ENCODE peak calls at places on chromosomes 13 and 19, in eight cellular contexts. One of them, this sample, is unnamed.
A peak's percentile ranks its signal among the peaks of the same experiment; 100 is the strongest.

GRCh38 chr13:27868639-27869435 is 51.0 kb upstream of the PDX1 start:
- DNase-seq in fibroblast of the aortic adventitia: peak; percentile 32
- DNase-seq in stimulated activated CD8-positive, alpha-beta memory T cell treated with anti-CD3 and anti-CD28 coated beads, Interleukin-15, amount 100 ng/mL, for 24 hours: no peak
- DNase-seq in stimulated activated effector memory CD8-positive, alpha-beta T cell treated with anti-CD3 and anti-CD28 coated beads, Interleukin-12 subunit alpha, Interleukin-12 subunit beta, amount 100 ng/mL, for 72 hours: no peak
- DNase-seq in activated CD4-positive, CD25-positive, alpha-beta regulatory T cell treated with anti-CD3 and anti-CD28 coated beads, Interleukin-2, amount 50 U/mL, for 16 hours: no peak
- DNase-seq in cardiac septum: no peak
- DNase-seq in aorta: no peak
- DNase-seq in progenitor cell of endocrine pancreas: no peak
- DNase-seq in this sample: no peak

GRCh38 chr13:102799544-102800144 is 725 bp downstream of the BIVM start:
- DNase-seq in fibroblast of the aortic adventitia: peak; percentile 30
- DNase-seq in stimulated activated CD8-positive, alpha-beta memory T cell treated with anti-CD3 and anti-CD28 coated beads, Interleukin-15, amount 100 ng/mL, for 24 hours: no peak
- DNase-seq in stimulated activated effector memory CD8-positive, alpha-beta T cell treated with anti-CD3 and anti-CD28 coated beads, Interleukin-12 subunit alpha, Interleukin-12 subunit beta, amount 100 ng/mL, for 72 hours: no peak
- DNase-seq in activated CD4-positive, CD25-positive, alpha-beta regulatory T cell treated with anti-CD3 and anti-CD28 coated beads, Interleukin-2, amount 50 U/mL, for 16 hours: no peak
- DNase-seq in cardiac septum: no peak
- DNase-seq in aorta: peak; percentile 60
- DNase-seq in progenitor cell of endocrine pancreas: peak; percentile 26
- DNase-seq in this sample: peak; percentile 28

GRCh38 chr13:97810152-97810551 is 143.3 kb upstream of the IPO5 start:
- DNase-seq in fibroblast of the aortic adventitia: peak; percentile 34
- DNase-seq in stimulated activated CD8-positive, alpha-beta memory T cell treated with anti-CD3 and anti-CD28 coated beads, Interleukin-15, amount 100 ng/mL, for 24 hours: no peak
- DNase-seq in stimulated activated effector memory CD8-positive, alpha-beta T cell treated with anti-CD3 and anti-CD28 coated beads, Interleukin-12 subunit alpha, Interleukin-12 subunit beta, amount 100 ng/mL, for 72 hours: no peak
- DNase-seq in activated CD4-positive, CD25-positive, alpha-beta regulatory T cell treated with anti-CD3 and anti-CD28 coated beads, Interleukin-2, amount 50 U/mL, for 16 hours: no peak
- DNase-seq in cardiac septum: no peak
- DNase-seq in aorta: no peak
- DNase-seq in progenitor cell of endocrine pancreas: no peak
- DNase-seq in this sample: no peak

GRCh38 chr13:101624981-101625380 is 172.5 kb downstream of the ITGBL1 start:
- DNase-seq in fibroblast of the aortic adventitia: no peak
- DNase-seq in stimulated activated CD8-positive, alpha-beta memory T cell treated with anti-CD3 and anti-CD28 coated beads, Interleukin-15, amount 100 ng/mL, for 24 hours: no peak
- DNase-seq in stimulated activated effector memory CD8-positive, alpha-beta T cell treated with anti-CD3 and anti-CD28 coated beads, Interleukin-12 subunit alpha, Interleukin-12 subunit beta, amount 100 ng/mL, for 72 hours: no peak
- DNase-seq in activated CD4-positive, CD25-positive, alpha-beta regulatory T cell treated with anti-CD3 and anti-CD28 coated beads, Interleukin-2, amount 50 U/mL, for 16 hours: no peak
- DNase-seq in cardiac septum: no peak
- DNase-seq in aorta: no peak
- DNase-seq in progenitor cell of endocrine pancreas: no peak
- DNase-seq in this sample: no peak

GRCh38 chr19:5677156-5677555 is 3.2 kb downstream of the MICOS13 start:
- DNase-seq in fibroblast of the aortic adventitia: no peak
- DNase-seq in stimulated activated CD8-positive, alpha-beta memory T cell treated with anti-CD3 and anti-CD28 coated beads, Interleukin-15, amount 100 ng/mL, for 24 hours: no peak
- DNase-seq in stimulated activated effector memory CD8-positive, alpha-beta T cell treated with anti-CD3 and anti-CD28 coated beads, Interleukin-12 subunit alpha, Interleukin-12 subunit beta, amount 100 ng/mL, for 72 hours: no peak
- DNase-seq in activated CD4-positive, CD25-positive, alpha-beta regulatory T cell treated with anti-CD3 and anti-CD28 coated beads, Interleukin-2, amount 50 U/mL, for 16 hours: no peak
- DNase-seq in cardiac septum: no peak
- DNase-seq in aorta: no peak
- DNase-seq in progenitor cell of endocrine pancreas: no peak
- DNase-seq in this sample: no peak

GRCh38 chr13:73090116-73090811 is 31.5 kb downstream of the KLF5 start:
- DNase-seq in fibroblast of the aortic adventitia: peak; percentile 69
- DNase-seq in stimulated activated CD8-positive, alpha-beta memory T cell treated with anti-CD3 and anti-CD28 coated beads, Interleukin-15, amount 100 ng/mL, for 24 hours: no peak
- DNase-seq in stimulated activated effector memory CD8-positive, alpha-beta T cell treated with anti-CD3 and anti-CD28 coated beads, Interleukin-12 subunit alpha, Interleukin-12 subunit beta, amount 100 ng/mL, for 72 hours: no peak
- DNase-seq in activated CD4-positive, CD25-positive, alpha-beta regulatory T cell treated with anti-CD3 and anti-CD28 coated beads, Interleukin-2, amount 50 U/mL, for 16 hours: no peak
- DNase-seq in cardiac septum: no peak
- DNase-seq in aorta: no peak
- DNase-seq in progenitor cell of endocrine pancreas: no peak
- DNase-seq in this sample: peak; percentile 93

GRCh38 chr13:110397445-110397844 is 90.4 kb downstream of the COL4A2 start:
- DNase-seq in fibroblast of the aortic adventitia: peak; percentile 94
- DNase-seq in stimulated activated CD8-positive, alpha-beta memory T cell treated with anti-CD3 and anti-CD28 coated beads, Interleukin-15, amount 100 ng/mL, for 24 hours: no peak
- DNase-seq in stimulated activated effector memory CD8-positive, alpha-beta T cell treated with anti-CD3 and anti-CD28 coated beads, Interleukin-12 subunit alpha, Interleukin-12 subunit beta, amount 100 ng/mL, for 72 hours: no peak
- DNase-seq in activated CD4-positive, CD25-positive, alpha-beta regulatory T cell treated with anti-CD3 and anti-CD28 coated beads, Interleukin-2, amount 50 U/mL, for 16 hours: no peak
- DNase-seq in cardiac septum: no peak
- DNase-seq in aorta: peak; percentile 45
- DNase-seq in progenitor cell of endocrine pancreas: no peak
- DNase-seq in this sample: peak; percentile 91

GRCh38 chr19:13835791-13836723 is 40.8 kb downstream of the ZSWIM4 start:
- DNase-seq in fibroblast of the aortic adventitia: no peak
- DNase-seq in stimulated activated CD8-positive, alpha-beta memory T cell treated with anti-CD3 and anti-CD28 coated beads, Interleukin-15, amount 100 ng/mL, for 24 hours: no peak
- DNase-seq in stimulated activated effector memory CD8-positive, alpha-beta T cell treated with anti-CD3 and anti-CD28 coated beads, Interleukin-12 subunit alpha, Interleukin-12 subunit beta, amount 100 ng/mL, for 72 hours: peak; percentile 58
- DNase-seq in activated CD4-positive, CD25-positive, alpha-beta regulatory T cell treated with anti-CD3 and anti-CD28 coated beads, Interleukin-2, amount 50 U/mL, for 16 hours: no peak
- DNase-seq in cardiac septum: peak; percentile 93
- DNase-seq in aorta: peak; percentile 86
- DNase-seq in progenitor cell of endocrine pancreas: no peak
- DNase-seq in this sample: no peak

GRCh38 chr13:37023871-37024270 is 23.3 kb downstream of the EXOSC8 start:
- DNase-seq in fibroblast of the aortic adventitia: peak; percentile 11
- DNase-seq in stimulated activated CD8-positive, alpha-beta memory T cell treated with anti-CD3 and anti-CD28 coated beads, Interleukin-15, amount 100 ng/mL, for 24 hours: no peak
- DNase-seq in stimulated activated effector memory CD8-positive, alpha-beta T cell treated with anti-CD3 and anti-CD28 coated beads, Interleukin-12 subunit alpha, Interleukin-12 subunit beta, amount 100 ng/mL, for 72 hours: no peak
- DNase-seq in activated CD4-positive, CD25-positive, alpha-beta regulatory T cell treated with anti-CD3 and anti-CD28 coated beads, Interleukin-2, amount 50 U/mL, for 16 hours: no peak
- DNase-seq in cardiac septum: no peak
- DNase-seq in aorta: no peak
- DNase-seq in progenitor cell of endocrine pancreas: no peak
- DNase-seq in this sample: peak; percentile 36

GRCh38 chr19:719081-719512 is 10.4 kb downstream of the PALM start:
- DNase-seq in fibroblast of the aortic adventitia: peak; percentile 80
- DNase-seq in stimulated activated CD8-positive, alpha-beta memory T cell treated with anti-CD3 and anti-CD28 coated beads, Interleukin-15, amount 100 ng/mL, for 24 hours: no peak
- DNase-seq in stimulated activated effector memory CD8-positive, alpha-beta T cell treated with anti-CD3 and anti-CD28 coated beads, Interleukin-12 subunit alpha, Interleukin-12 subunit beta, amount 100 ng/mL, for 72 hours: no peak
- DNase-seq in activated CD4-positive, CD25-positive, alpha-beta regulatory T cell treated with anti-CD3 and anti-CD28 coated beads, Interleukin-2, amount 50 U/mL, for 16 hours: no peak
- DNase-seq in cardiac septum: no peak
- DNase-seq in aorta: peak; percentile 78
- DNase-seq in progenitor cell of endocrine pancreas: no peak
- DNase-seq in this sample: no peak

GRCh38 chr13:34555988-34556387 is 386.1 kb upstream of the NBEA start:
- DNase-seq in fibroblast of the aortic adventitia: no peak
- DNase-seq in stimulated activated CD8-positive, alpha-beta memory T cell treated with anti-CD3 and anti-CD28 coated beads, Interleukin-15, amount 100 ng/mL, for 24 hours: no peak
- DNase-seq in stimulated activated effector memory CD8-positive, alpha-beta T cell treated with anti-CD3 and anti-CD28 coated beads, Interleukin-12 subunit alpha, Interleukin-12 subunit beta, amount 100 ng/mL, for 72 hours: no peak
- DNase-seq in activated CD4-positive, CD25-positive, alpha-beta regulatory T cell treated with anti-CD3 and anti-CD28 coated beads, Interleukin-2, amount 50 U/mL, for 16 hours: no peak
- DNase-seq in cardiac septum: no peak
- DNase-seq in aorta: no peak
- DNase-seq in progenitor cell of endocrine pancreas: no peak
- DNase-seq in this sample: peak; percentile 20

GRCh38 chr19:12664406-12665280 is 1.9 kb downstream of the MAN2B1 start:
- DNase-seq in fibroblast of the aortic adventitia: no peak
- DNase-seq in stimulated activated CD8-positive, alpha-beta memory T cell treated with anti-CD3 and anti-CD28 coated beads, Interleukin-15, amount 100 ng/mL, for 24 hours: no peak
- DNase-seq in stimulated activated effector memory CD8-positive, alpha-beta T cell treated with anti-CD3 and anti-CD28 coated beads, Interleukin-12 subunit alpha, Interleukin-12 subunit beta, amount 100 ng/mL, for 72 hours: no peak
- DNase-seq in activated CD4-positive, CD25-positive, alpha-beta regulatory T cell treated with anti-CD3 and anti-CD28 coated beads, Interleukin-2, amount 50 U/mL, for 16 hours: no peak
- DNase-seq in cardiac septum: no peak
- DNase-seq in aorta: no peak
- DNase-seq in progenitor cell of endocrine pancreas: no peak
- DNase-seq in this sample: no peak

GRCh38 chr19:7242601-7243258 is 51.5 kb downstream of the INSR start:
- DNase-seq in fibroblast of the aortic adventitia: peak; percentile 92
- DNase-seq in stimulated activated CD8-positive, alpha-beta memory T cell treated with anti-CD3 and anti-CD28 coated beads, Interleukin-15, amount 100 ng/mL, for 24 hours: no peak
- DNase-seq in stimulated activated effector memory CD8-positive, alpha-beta T cell treated with anti-CD3 and anti-CD28 coated beads, Interleukin-12 subunit alpha, Interleukin-12 subunit beta, amount 100 ng/mL, for 72 hours: no peak
- DNase-seq in activated CD4-positive, CD25-positive, alpha-beta regulatory T cell treated with anti-CD3 and anti-CD28 coated beads, Interleukin-2, amount 50 U/mL, for 16 hours: no peak
- DNase-seq in cardiac septum: no peak
- DNase-seq in aorta: no peak
- DNase-seq in progenitor cell of endocrine pancreas: no peak
- DNase-seq in this sample: peak; percentile 72

GRCh38 chr19:964761-965694 is 19.1 kb upstream of the WDR18 start:
- DNase-seq in fibroblast of the aortic adventitia: no peak
- DNase-seq in stimulated activated CD8-positive, alpha-beta memory T cell treated with anti-CD3 and anti-CD28 coated beads, Interleukin-15, amount 100 ng/mL, for 24 hours: no peak
- DNase-seq in stimulated activated effector memory CD8-positive, alpha-beta T cell treated with anti-CD3 and anti-CD28 coated beads, Interleukin-12 subunit alpha, Interleukin-12 subunit beta, amount 100 ng/mL, for 72 hours: no peak
- DNase-seq in activated CD4-positive, CD25-positive, alpha-beta regulatory T cell treated with anti-CD3 and anti-CD28 coated beads, Interleukin-2, amount 50 U/mL, for 16 hours: no peak
- DNase-seq in cardiac septum: no peak
- DNase-seq in aorta: no peak
- DNase-seq in progenitor cell of endocrine pancreas: no peak
- DNase-seq in this sample: peak; percentile 15

GRCh38 chr19:23474172-23474571 is 78.9 kb upstream of the ZNF91 start:
- DNase-seq in fibroblast of the aortic adventitia: no peak
- DNase-seq in stimulated activated CD8-positive, alpha-beta memory T cell treated with anti-CD3 and anti-CD28 coated beads, Interleukin-15, amount 100 ng/mL, for 24 hours: no peak
- DNase-seq in stimulated activated effector memory CD8-positive, alpha-beta T cell treated with anti-CD3 and anti-CD28 coated beads, Interleukin-12 subunit alpha, Interleukin-12 subunit beta, amount 100 ng/mL, for 72 hours: no peak
- DNase-seq in activated CD4-positive, CD25-positive, alpha-beta regulatory T cell treated with anti-CD3 and anti-CD28 coated beads, Interleukin-2, amount 50 U/mL, for 16 hours: no peak
- DNase-seq in cardiac septum: no peak
- DNase-seq in aorta: no peak
- DNase-seq in progenitor cell of endocrine pancreas: no peak
- DNase-seq in this sample: no peak

GRCh38 chr13:44605275-44605674 is 29.1 kb upstream of the TSC22D1 start:
- DNase-seq in fibroblast of the aortic adventitia: peak; percentile 47
- DNase-seq in stimulated activated CD8-positive, alpha-beta memory T cell treated with anti-CD3 and anti-CD28 coated beads, Interleukin-15, amount 100 ng/mL, for 24 hours: no peak
- DNase-seq in stimulated activated effector memory CD8-positive, alpha-beta T cell treated with anti-CD3 and anti-CD28 coated beads, Interleukin-12 subunit alpha, Interleukin-12 subunit beta, amount 100 ng/mL, for 72 hours: no peak
- DNase-seq in activated CD4-positive, CD25-positive, alpha-beta regulatory T cell treated with anti-CD3 and anti-CD28 coated beads, Interleukin-2, amount 50 U/mL, for 16 hours: no peak
- DNase-seq in cardiac septum: no peak
- DNase-seq in aorta: no peak
- DNase-seq in progenitor cell of endocrine pancreas: no peak
- DNase-seq in this sample: no peak

GRCh38 chr19:4380254-4380727 is 20.1 kb downstream of the SH3GL1 start:
- DNase-seq in fibroblast of the aortic adventitia: no peak
- DNase-seq in stimulated activated CD8-positive, alpha-beta memory T cell treated with anti-CD3 and anti-CD28 coated beads, Interleukin-15, amount 100 ng/mL, for 24 hours: no peak
- DNase-seq in stimulated activated effector memory CD8-positive, alpha-beta T cell treated with anti-CD3 and anti-CD28 coated beads, Interleukin-12 subunit alpha, Interleukin-12 subunit beta, amount 100 ng/mL, for 72 hours: no peak
- DNase-seq in activated CD4-positive, CD25-positive, alpha-beta regulatory T cell treated with anti-CD3 and anti-CD28 coated beads, Interleukin-2, amount 50 U/mL, for 16 hours: peak; percentile 21
- DNase-seq in cardiac septum: peak; percentile 87
- DNase-seq in aorta: no peak
- DNase-seq in progenitor cell of endocrine pancreas: no peak
- DNase-seq in this sample: no peak

GRCh38 chr13:77898097-77898496 is 20.5 kb downstream of the EDNRB start:
- DNase-seq in fibroblast of the aortic adventitia: peak; percentile 60
- DNase-seq in stimulated activated CD8-positive, alpha-beta memory T cell treated with anti-CD3 and anti-CD28 coated beads, Interleukin-15, amount 100 ng/mL, for 24 hours: no peak
- DNase-seq in stimulated activated effector memory CD8-positive, alpha-beta T cell treated with anti-CD3 and anti-CD28 coated beads, Interleukin-12 subunit alpha, Interleukin-12 subunit beta, amount 100 ng/mL, for 72 hours: no peak
- DNase-seq in activated CD4-positive, CD25-positive, alpha-beta regulatory T cell treated with anti-CD3 and anti-CD28 coated beads, Interleukin-2, amount 50 U/mL, for 16 hours: no peak
- DNase-seq in cardiac septum: no peak
- DNase-seq in aorta: no peak
- DNase-seq in progenitor cell of endocrine pancreas: no peak
- DNase-seq in this sample: no peak

GRCh38 chr19:34364830-34365462 is at the start of gene GPI:
- DNase-seq in fibroblast of the aortic adventitia: peak; percentile 22
- DNase-seq in stimulated activated CD8-positive, alpha-beta memory T cell treated with anti-CD3 and anti-CD28 coated beads, Interleukin-15, amount 100 ng/mL, for 24 hours: peak; percentile 57
- DNase-seq in stimulated activated effector memory CD8-positive, alpha-beta T cell treated with anti-CD3 and anti-CD28 coated beads, Interleukin-12 subunit alpha, Interleukin-12 subunit beta, amount 100 ng/mL, for 72 hours: peak; percentile 86
- DNase-seq in activated CD4-positive, CD25-positive, alpha-beta regulatory T cell treated with anti-CD3 and anti-CD28 coated beads, Interleukin-2, amount 50 U/mL, for 16 hours: peak; percentile 48
- DNase-seq in cardiac septum: peak; percentile 88
- DNase-seq in aorta: peak; percentile 76
- DNase-seq in progenitor cell of endocrine pancreas: peak; percentile 37
- DNase-seq in this sample: no peak

GRCh38 chr19:23817519-23817918 is 58.8 kb upstream of the ZNF681 start:
- DNase-seq in fibroblast of the aortic adventitia: no peak
- DNase-seq in stimulated activated CD8-positive, alpha-beta memory T cell treated with anti-CD3 and anti-CD28 coated beads, Interleukin-15, amount 100 ng/mL, for 24 hours: no peak
- DNase-seq in stimulated activated effector memory CD8-positive, alpha-beta T cell treated with anti-CD3 and anti-CD28 coated beads, Interleukin-12 subunit alpha, Interleukin-12 subunit beta, amount 100 ng/mL, for 72 hours: peak; percentile 54
- DNase-seq in activated CD4-positive, CD25-positive, alpha-beta regulatory T cell treated with anti-CD3 and anti-CD28 coated beads, Interleukin-2, amount 50 U/mL, for 16 hours: no peak
- DNase-seq in cardiac septum: no peak
- DNase-seq in aorta: no peak
- DNase-seq in progenitor cell of endocrine pancreas: no peak
- DNase-seq in this sample: peak; percentile 8

GRCh38 chr13:66835040-66835628 is 395.0 kb downstream of the PCDH9 start:
- DNase-seq in fibroblast of the aortic adventitia: peak; percentile 19
- DNase-seq in stimulated activated CD8-positive, alpha-beta memory T cell treated with anti-CD3 and anti-CD28 coated beads, Interleukin-15, amount 100 ng/mL, for 24 hours: no peak
- DNase-seq in stimulated activated effector memory CD8-positive, alpha-beta T cell treated with anti-CD3 and anti-CD28 coated beads, Interleukin-12 subunit alpha, Interleukin-12 subunit beta, amount 100 ng/mL, for 72 hours: no peak
- DNase-seq in activated CD4-positive, CD25-positive, alpha-beta regulatory T cell treated with anti-CD3 and anti-CD28 coated beads, Interleukin-2, amount 50 U/mL, for 16 hours: no peak
- DNase-seq in cardiac septum: peak; percentile 81
- DNase-seq in aorta: peak; percentile 60
- DNase-seq in progenitor cell of endocrine pancreas: no peak
- DNase-seq in this sample: peak; percentile 18

GRCh38 chr13:77388944-77389616 is 62.2 kb upstream of the MYCBP2 start:
- DNase-seq in fibroblast of the aortic adventitia: no peak
- DNase-seq in stimulated activated CD8-positive, alpha-beta memory T cell treated with anti-CD3 and anti-CD28 coated beads, Interleukin-15, amount 100 ng/mL, for 24 hours: no peak
- DNase-seq in stimulated activated effector memory CD8-positive, alpha-beta T cell treated with anti-CD3 and anti-CD28 coated beads, Interleukin-12 subunit alpha, Interleukin-12 subunit beta, amount 100 ng/mL, for 72 hours: peak; percentile 72
- DNase-seq in activated CD4-positive, CD25-positive, alpha-beta regulatory T cell treated with anti-CD3 and anti-CD28 coated beads, Interleukin-2, amount 50 U/mL, for 16 hours: no peak
- DNase-seq in cardiac septum: no peak
- DNase-seq in aorta: no peak
- DNase-seq in progenitor cell of endocrine pancreas: no peak
- DNase-seq in this sample: no peak

GRCh38 chr13:59229401-59229800 is 934.3 kb downstream of the DIAPH3 start:
- DNase-seq in fibroblast of the aortic adventitia: no peak
- DNase-seq in stimulated activated CD8-positive, alpha-beta memory T cell treated with anti-CD3 and anti-CD28 coated beads, Interleukin-15, amount 100 ng/mL, for 24 hours: no peak
- DNase-seq in stimulated activated effector memory CD8-positive, alpha-beta T cell treated with anti-CD3 and anti-CD28 coated beads, Interleukin-12 subunit alpha, Interleukin-12 subunit beta, amount 100 ng/mL, for 72 hours: no peak
- DNase-seq in activated CD4-positive, CD25-positive, alpha-beta regulatory T cell treated with anti-CD3 and anti-CD28 coated beads, Interleukin-2, amount 50 U/mL, for 16 hours: no peak
- DNase-seq in cardiac septum: no peak
- DNase-seq in aorta: no peak
- DNase-seq in progenitor cell of endocrine pancreas: no peak
- DNase-seq in this sample: no peak

GRCh38 chr19:41792513-41793413 is 3.6 kb upstream of the CEACAM3 start:
- DNase-seq in fibroblast of the aortic adventitia: peak; percentile 59
- DNase-seq in stimulated activated CD8-positive, alpha-beta memory T cell treated with anti-CD3 and anti-CD28 coated beads, Interleukin-15, amount 100 ng/mL, for 24 hours: no peak
- DNase-seq in stimulated activated effector memory CD8-positive, alpha-beta T cell treated with anti-CD3 and anti-CD28 coated beads, Interleukin-12 subunit alpha, Interleukin-12 subunit beta, amount 100 ng/mL, for 72 hours: peak; percentile 59
- DNase-seq in activated CD4-positive, CD25-positive, alpha-beta regulatory T cell treated with anti-CD3 and anti-CD28 coated beads, Interleukin-2, amount 50 U/mL, for 16 hours: no peak
- DNase-seq in cardiac septum: no peak
- DNase-seq in aorta: peak; percentile 57
- DNase-seq in progenitor cell of endocrine pancreas: no peak
- DNase-seq in this sample: peak; percentile 60

GRCh38 chr19:5585461-5586299 is 17.9 kb upstream of the TINCR start:
- DNase-seq in fibroblast of the aortic adventitia: no peak
- DNase-seq in stimulated activated CD8-positive, alpha-beta memory T cell treated with anti-CD3 and anti-CD28 coated beads, Interleukin-15, amount 100 ng/mL, for 24 hours: no peak
- DNase-seq in stimulated activated effector memory CD8-positive, alpha-beta T cell treated with anti-CD3 and anti-CD28 coated beads, Interleukin-12 subunit alpha, Interleukin-12 subunit beta, amount 100 ng/mL, for 72 hours: no peak
- DNase-seq in activated CD4-positive, CD25-positive, alpha-beta regulatory T cell treated with anti-CD3 and anti-CD28 coated beads, Interleukin-2, amount 50 U/mL, for 16 hours: no peak
- DNase-seq in cardiac septum: no peak
- DNase-seq in aorta: peak; percentile 59
- DNase-seq in progenitor cell of endocrine pancreas: no peak
- DNase-seq in this sample: no peak

GRCh38 chr19:38089440-38089839 is 134.6 kb downstream of the DPF1 start:
- DNase-seq in fibroblast of the aortic adventitia: no peak
- DNase-seq in stimulated activated CD8-positive, alpha-beta memory T cell treated with anti-CD3 and anti-CD28 coated beads, Interleukin-15, amount 100 ng/mL, for 24 hours: no peak
- DNase-seq in stimulated activated effector memory CD8-positive, alpha-beta T cell treated with anti-CD3 and anti-CD28 coated beads, Interleukin-12 subunit alpha, Interleukin-12 subunit beta, amount 100 ng/mL, for 72 hours: no peak
- DNase-seq in activated CD4-positive, CD25-positive, alpha-beta regulatory T cell treated with anti-CD3 and anti-CD28 coated beads, Interleukin-2, amount 50 U/mL, for 16 hours: no peak
- DNase-seq in cardiac septum: no peak
- DNase-seq in aorta: no peak
- DNase-seq in progenitor cell of endocrine pancreas: no peak
- DNase-seq in this sample: no peak

GRCh38 chr13:110722971-110723370 is 9.5 kb downstream of the ING1 start:
- DNase-seq in fibroblast of the aortic adventitia: no peak
- DNase-seq in stimulated activated CD8-positive, alpha-beta memory T cell treated with anti-CD3 and anti-CD28 coated beads, Interleukin-15, amount 100 ng/mL, for 24 hours: no peak
- DNase-seq in stimulated activated effector memory CD8-positive, alpha-beta T cell treated with anti-CD3 and anti-CD28 coated beads, Interleukin-12 subunit alpha, Interleukin-12 subunit beta, amount 100 ng/mL, for 72 hours: no peak
- DNase-seq in activated CD4-positive, CD25-positive, alpha-beta regulatory T cell treated with anti-CD3 and anti-CD28 coated beads, Interleukin-2, amount 50 U/mL, for 16 hours: no peak
- DNase-seq in cardiac septum: no peak
- DNase-seq in aorta: no peak
- DNase-seq in progenitor cell of endocrine pancreas: no peak
- DNase-seq in this sample: no peak

GRCh38 chr13:113122571-113123225 is at the start of gene F10:
- DNase-seq in fibroblast of the aortic adventitia: peak; percentile 74
- DNase-seq in stimulated activated CD8-positive, alpha-beta memory T cell treated with anti-CD3 and anti-CD28 coated beads, Interleukin-15, amount 100 ng/mL, for 24 hours: no peak
- DNase-seq in stimulated activated effector memory CD8-positive, alpha-beta T cell treated with anti-CD3 and anti-CD28 coated beads, Interleukin-12 subunit alpha, Interleukin-12 subunit beta, amount 100 ng/mL, for 72 hours: no peak
- DNase-seq in activated CD4-positive, CD25-positive, alpha-beta regulatory T cell treated with anti-CD3 and anti-CD28 coated beads, Interleukin-2, amount 50 U/mL, for 16 hours: no peak
- DNase-seq in cardiac septum: peak; percentile 81
- DNase-seq in aorta: peak; percentile 78
- DNase-seq in progenitor cell of endocrine pancreas: peak; percentile 48
- DNase-seq in this sample: no peak

GRCh38 chr13:20945952-20946383 is 43.4 kb upstream of the XPO4 start:
- DNase-seq in fibroblast of the aortic adventitia: no peak
- DNase-seq in stimulated activated CD8-positive, alpha-beta memory T cell treated with anti-CD3 and anti-CD28 coated beads, Interleukin-15, amount 100 ng/mL, for 24 hours: no peak
- DNase-seq in stimulated activated effector memory CD8-positive, alpha-beta T cell treated with anti-CD3 and anti-CD28 coated beads, Interleukin-12 subunit alpha, Interleukin-12 subunit beta, amount 100 ng/mL, for 72 hours: no peak
- DNase-seq in activated CD4-positive, CD25-positive, alpha-beta regulatory T cell treated with anti-CD3 and anti-CD28 coated beads, Interleukin-2, amount 50 U/mL, for 16 hours: no peak
- DNase-seq in cardiac septum: no peak
- DNase-seq in aorta: peak; percentile 69
- DNase-seq in progenitor cell of endocrine pancreas: no peak
- DNase-seq in this sample: no peak

GRCh38 chr19:40945645-40946044 is 45.4 kb upstream of the CYP2B6 start:
- DNase-seq in fibroblast of the aortic adventitia: no peak
- DNase-seq in stimulated activated CD8-positive, alpha-beta memory T cell treated with anti-CD3 and anti-CD28 coated beads, Interleukin-15, amount 100 ng/mL, for 24 hours: no peak
- DNase-seq in stimulated activated effector memory CD8-positive, alpha-beta T cell treated with anti-CD3 and anti-CD28 coated beads, Interleukin-12 subunit alpha, Interleukin-12 subunit beta, amount 100 ng/mL, for 72 hours: no peak
- DNase-seq in activated CD4-positive, CD25-positive, alpha-beta regulatory T cell treated with anti-CD3 and anti-CD28 coated beads, Interleukin-2, amount 50 U/mL, for 16 hours: no peak
- DNase-seq in cardiac septum: no peak
- DNase-seq in aorta: no peak
- DNase-seq in progenitor cell of endocrine pancreas: no peak
- DNase-seq in this sample: no peak

GRCh38 chr19:42496551-42497133 is 31.6 kb downstream of the CEACAM1 start:
- DNase-seq in fibroblast of the aortic adventitia: no peak
- DNase-seq in stimulated activated CD8-positive, alpha-beta memory T cell treated with anti-CD3 and anti-CD28 coated beads, Interleukin-15, amount 100 ng/mL, for 24 hours: no peak
- DNase-seq in stimulated activated effector memory CD8-positive, alpha-beta T cell treated with anti-CD3 and anti-CD28 coated beads, Interleukin-12 subunit alpha, Interleukin-12 subunit beta, amount 100 ng/mL, for 72 hours: no peak
- DNase-seq in activated CD4-positive, CD25-positive, alpha-beta regulatory T cell treated with anti-CD3 and anti-CD28 coated beads, Interleukin-2, amount 50 U/mL, for 16 hours: no peak
- DNase-seq in cardiac septum: no peak
- DNase-seq in aorta: no peak
- DNase-seq in progenitor cell of endocrine pancreas: no peak
- DNase-seq in this sample: no peak

GRCh38 chr19:2016041-2016807 is 710 bp upstream of the BTBD2 start:
- DNase-seq in fibroblast of the aortic adventitia: peak; percentile 89
- DNase-seq in stimulated activated CD8-positive, alpha-beta memory T cell treated with anti-CD3 and anti-CD28 coated beads, Interleukin-15, amount 100 ng/mL, for 24 hours: no peak
- DNase-seq in stimulated activated effector memory CD8-positive, alpha-beta T cell treated with anti-CD3 and anti-CD28 coated beads, Interleukin-12 subunit alpha, Interleukin-12 subunit beta, amount 100 ng/mL, for 72 hours: peak; percentile 60
- DNase-seq in activated CD4-positive, CD25-positive, alpha-beta regulatory T cell treated with anti-CD3 and anti-CD28 coated beads, Interleukin-2, amount 50 U/mL, for 16 hours: no peak
- DNase-seq in cardiac septum: peak; percentile 84
- DNase-seq in aorta: peak; percentile 88
- DNase-seq in progenitor cell of endocrine pancreas: no peak
- DNase-seq in this sample: peak; percentile 77

GRCh38 chr19:6164906-6165531 is 29.6 kb downstream of the ACSBG2 start:
- DNase-seq in fibroblast of the aortic adventitia: no peak
- DNase-seq in stimulated activated CD8-positive, alpha-beta memory T cell treated with anti-CD3 and anti-CD28 coated beads, Interleukin-15, amount 100 ng/mL, for 24 hours: no peak
- DNase-seq in stimulated activated effector memory CD8-positive, alpha-beta T cell treated with anti-CD3 and anti-CD28 coated beads, Interleukin-12 subunit alpha, Interleukin-12 subunit beta, amount 100 ng/mL, for 72 hours: no peak
- DNase-seq in activated CD4-positive, CD25-positive, alpha-beta regulatory T cell treated with anti-CD3 and anti-CD28 coated beads, Interleukin-2, amount 50 U/mL, for 16 hours: no peak
- DNase-seq in cardiac septum: no peak
- DNase-seq in aorta: no peak
- DNase-seq in progenitor cell of endocrine pancreas: no peak
- DNase-seq in this sample: no peak

GRCh38 chr13:35855531-35856019 is 275.6 kb downstream of the DCLK1 start:
- DNase-seq in fibroblast of the aortic adventitia: no peak
- DNase-seq in stimulated activated CD8-positive, alpha-beta memory T cell treated with anti-CD3 and anti-CD28 coated beads, Interleukin-15, amount 100 ng/mL, for 24 hours: no peak
- DNase-seq in stimulated activated effector memory CD8-positive, alpha-beta T cell treated with anti-CD3 and anti-CD28 coated beads, Interleukin-12 subunit alpha, Interleukin-12 subunit beta, amount 100 ng/mL, for 72 hours: no peak
- DNase-seq in activated CD4-positive, CD25-positive, alpha-beta regulatory T cell treated with anti-CD3 and anti-CD28 coated beads, Interleukin-2, amount 50 U/mL, for 16 hours: no peak
- DNase-seq in cardiac septum: no peak
- DNase-seq in aorta: no peak
- DNase-seq in progenitor cell of endocrine pancreas: no peak
- DNase-seq in this sample: peak; percentile 58

This sample was measured in astrocyte.